ENCODE peak calls at places on chromosomes 5 and 9, in nine cellular contexts. R is stimulated activated CD8-positive, alpha-beta memory T cell treated with anti-CD3 and anti-CD28 coated beads, Interleukin-4, amount 100 ng/mL, for 4 hours; S is GM23338; Y is KG1; V is HepG2; B is activated T-helper 1 cell treated with Interleukin-2 at 50 U/mL for 16 hours; X is iPS-NIHi11; D is Calu3; N is A549. C is an unnamed sample.

GRCh38 chr9:698276-698675 is 143.2 kb upstream of the DMRT1 start:
- DNase-seq in X (no peak), N (no peak), Y (no peak), S (no peak), D (no peak), R (no peak), V (no peak), B (no peak), C (no peak)

GRCh38 chr9:65400886-65401285 is 115.9 kb upstream of the FOXD4L5 start:
- DNase-seq in V (no peak), B (no peak), D (no peak), S (no peak), N (no peak), R (no peak), X (no peak), Y (no peak), C (no peak)

GRCh38 chr9:136543830-136544548 is 1.9 kb downstream of the NOTCH1 start:
- DNase-seq in R (no peak), B (no peak), S (no peak), D (peak), N (no peak), Y (no peak), X (no peak), V (peak), C (peak)

GRCh38 chr5:78972654-78973428 is 12.3 kb downstream of the ARSB start:
- DNase-seq in Y (no peak), S (no peak), X (no peak), B (no peak), D (no peak), V (no peak), R (no peak), N (no peak), C (no peak)

GRCh38 chr9:113648048-113648447 is 184.5 kb downstream of the RGS3 start:
- DNase-seq in Y (no peak), X (no peak), R (no peak), S (no peak), V (no peak), B (no peak), N (no peak), D (no peak), C (no peak)

GRCh38 chr5:38164776-38165399 is 93.5 kb upstream of the EGFLAM start:
- DNase-seq in D (no peak), N (no peak), V (peak), Y (no peak), S (no peak), R (no peak), X (no peak), B (no peak), C (no peak)

GRCh38 chr5:36680066-36680465 is 73.7 kb downstream of the SLC1A3 start:
- DNase-seq in V (no peak), R (no peak), X (no peak), N (no peak), Y (no peak), S (no peak), D (no peak), B (no peak), C (no peak)

GRCh38 chr9:4792054-4792571 is 631 bp upstream of the RCL1 start:
- DNase-seq in R (peak), N (peak), S (no peak), X (no peak), D (no peak), V (no peak), Y (no peak), B (no peak), C (no peak)

GRCh38 chr5:81393783-81394718 is at the start of gene ACOT12:
- DNase-seq in V (no peak), S (peak), N (no peak), Y (no peak), X (peak), B (no peak), R (no peak), D (peak), C (no peak)

GRCh38 chr5:98209418-98209817 is 564.0 kb upstream of the RGMB start:
- DNase-seq in R (no peak), S (no peak), X (no peak), Y (no peak), B (no peak), V (no peak), N (no peak), D (no peak), C (no peak)

GRCh38 chr9:29753638-29754037 is 2180.4 kb upstream of the C9orf72 start:
- DNase-seq in N (no peak), Y (no peak), S (no peak), B (no peak), V (no peak), X (no peak), D (no peak), R (no peak), C (no peak)

GRCh38 chr5:72623936-72624335 is 116.7 kb upstream of the ZNF366 start:
- DNase-seq in X (no peak), R (no peak), N (no peak), S (no peak), B (no peak), Y (no peak), D (no peak), V (no peak), C (no peak)

GRCh38 chr9:98101868-98102273 is 17.2 kb downstream of the TRIM14 start:
- DNase-seq in D (no peak), S (peak), N (no peak), V (no peak), Y (peak), X (peak), R (peak), B (peak), C (no peak)

GRCh38 chr9:106960238-106960637 is 97.3 kb downstream of the ZNF462 start:
- DNase-seq in R (no peak), X (no peak), Y (no peak), B (no peak), N (no peak), S (no peak), D (no peak), V (no peak), C (no peak)

GRCh38 chr5:66660401-66660800 is 64.2 kb downstream of the MAST4 start:
- DNase-seq in V (no peak), D (no peak), Y (no peak), B (no peak), S (no peak), R (no peak), N (no peak), X (no peak), C (no peak)

GRCh38 chr5:172144291-172144815 is 43.7 kb downstream of the STK10 start:
- DNase-seq in V (peak), X (no peak), S (no peak), N (no peak), R (no peak), B (no peak), D (peak), Y (no peak), C (peak)